ENCODE peak calls at places on chromosomes 5 and 9, in six cellular contexts. D is HepG2, J is sigmoid colon, T is tibial nerve, X is stomach, G is ovary. O is an unnamed sample.

GRCh38 chr5:174935854-174936474 is 211.6 kb downstream of the MSX2 start:
- DNase-seq in D (peak; percentile 37), J (peak; percentile 72), T (no peak), X (peak; percentile 51), G (no peak), O (no peak)

GRCh38 chr9:98712987-98713386 is 4.3 kb upstream of the GABBR2 start:
- DNase-seq in D (no peak), J (no peak), T (no peak), X (no peak), G (no peak), O (no peak)

GRCh38 chr5:79055017-79055416 is 14.5 kb downstream of the DMGDH start:
- DNase-seq in D (no peak), J (no peak), T (no peak), X (no peak), G (no peak), O (no peak)

GRCh38 chr9:109507421-109507838 is 9.3 kb upstream of the PTPN3 start:
- DNase-seq in D (peak; percentile 92), J (no peak), T (no peak), X (no peak), G (no peak), O (no peak)

GRCh38 chr5:134582281-134582680 is 50.3 kb downstream of the SAR1B start:
- DNase-seq in D (no peak), J (peak; percentile 33), T (no peak), X (no peak), G (no peak), O (peak; percentile 35)

GRCh38 chr9:116800885-116801284 is 113.8 kb downstream of the TRIM32 start:
- DNase-seq in D (no peak), J (no peak), T (no peak), X (no peak), G (no peak), O (no peak)

GRCh38 chr9:125428060-125428481 is 166.4 kb downstream of the GAPVD1 start:
- DNase-seq in D (no peak), J (no peak), T (no peak), X (peak; percentile 36), G (no peak), O (no peak)

GRCh38 chr9:87685871-87686519 is 39.9 kb upstream of the CTSL start:
- DNase-seq in D (no peak), J (no peak), T (no peak), X (no peak), G (no peak), O (peak; percentile 63)

GRCh38 chr9:77595426-77596051 is 52.6 kb downstream of the GNA14 start:
- DNase-seq in D (no peak), J (no peak), T (no peak), X (no peak), G (no peak), O (no peak)

GRCh38 chr5:4563400-4563799 is 576.7 kb upstream of the ADAMTS16 start:
- DNase-seq in D (no peak), J (no peak), T (no peak), X (no peak), G (no peak), O (no peak)

GRCh38 chr9:21684831-21685362 is 117.5 kb upstream of the MTAP start:
- DNase-seq in D (peak; percentile 57), J (no peak), T (no peak), X (peak; percentile 70), G (no peak), O (no peak)
- TF ChIP-seq EP300 in D (no peak), J (no peak), T (no peak), X (no peak), G (no peak), O (no peak)

GRCh38 chr9:35079426-35080341 is at the start of gene FANCG:
- DNase-seq in D (peak; percentile 86), J (peak; percentile 95), T (peak; percentile 69), X (peak; percentile 89), G (peak; percentile 85), O (peak; percentile 92)
- TF ChIP-seq EP300 in D (no peak), J (no peak), T (peak; percentile 37), X (no peak), G (no peak), O (no peak)

DNA sequence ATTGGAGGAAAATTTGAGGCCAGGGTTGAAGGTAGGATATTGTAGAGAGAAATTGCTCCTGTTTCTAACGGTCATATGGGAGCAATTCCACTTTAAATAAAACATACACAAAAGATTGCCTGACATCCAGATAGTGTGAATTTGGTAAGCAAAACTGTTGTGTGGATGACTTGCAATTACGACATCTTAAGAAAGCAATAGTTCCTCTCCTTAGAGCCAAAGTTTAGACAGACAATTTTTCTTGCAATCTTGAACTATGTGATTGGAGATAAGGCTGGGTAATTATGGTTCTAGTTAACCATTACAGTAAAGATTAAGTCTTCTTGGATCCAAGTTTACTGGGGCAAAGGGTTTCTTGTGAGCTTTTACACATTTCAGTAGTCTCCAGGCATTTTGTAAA is 1080.6 kb upstream of the CDH6 start:
- DNase-seq in D (no peak), J (no peak), T (no peak), X (no peak), G (no peak), O (no peak)
- TF ChIP-seq EP300 in D (no peak), J (no peak), T (no peak), X (no peak), G (no peak), O (no peak)

GRCh38 chr5:109045710-109046109 is 298.0 kb downstream of the FER start:
- DNase-seq in D (no peak), J (no peak), T (no peak), X (no peak), G (no peak), O (no peak)
- TF ChIP-seq EP300 in D (no peak), J (no peak), T (no peak), X (no peak), G (no peak), O (no peak)

GRCh38 chr5:67206381-67207328 is 10.1 kb upstream of the CD180 start:
- DNase-seq in D (peak; percentile 53), J (peak; percentile 19), T (no peak), X (peak; percentile 72), G (no peak), O (no peak)
- TF ChIP-seq EP300 in D (peak; percentile 13), J (no peak), T (peak; percentile 15), X (no peak), G (no peak), O (no peak)

GRCh38 chr5:131396015-131396414 is 132.2 kb downstream of the CDC42SE2 start:
- DNase-seq in D (no peak), J (no peak), T (no peak), X (no peak), G (no peak), O (no peak)
- TF ChIP-seq EP300 in D (no peak), J (no peak), T (no peak), X (no peak), G (no peak), O (no peak)

DNA sequence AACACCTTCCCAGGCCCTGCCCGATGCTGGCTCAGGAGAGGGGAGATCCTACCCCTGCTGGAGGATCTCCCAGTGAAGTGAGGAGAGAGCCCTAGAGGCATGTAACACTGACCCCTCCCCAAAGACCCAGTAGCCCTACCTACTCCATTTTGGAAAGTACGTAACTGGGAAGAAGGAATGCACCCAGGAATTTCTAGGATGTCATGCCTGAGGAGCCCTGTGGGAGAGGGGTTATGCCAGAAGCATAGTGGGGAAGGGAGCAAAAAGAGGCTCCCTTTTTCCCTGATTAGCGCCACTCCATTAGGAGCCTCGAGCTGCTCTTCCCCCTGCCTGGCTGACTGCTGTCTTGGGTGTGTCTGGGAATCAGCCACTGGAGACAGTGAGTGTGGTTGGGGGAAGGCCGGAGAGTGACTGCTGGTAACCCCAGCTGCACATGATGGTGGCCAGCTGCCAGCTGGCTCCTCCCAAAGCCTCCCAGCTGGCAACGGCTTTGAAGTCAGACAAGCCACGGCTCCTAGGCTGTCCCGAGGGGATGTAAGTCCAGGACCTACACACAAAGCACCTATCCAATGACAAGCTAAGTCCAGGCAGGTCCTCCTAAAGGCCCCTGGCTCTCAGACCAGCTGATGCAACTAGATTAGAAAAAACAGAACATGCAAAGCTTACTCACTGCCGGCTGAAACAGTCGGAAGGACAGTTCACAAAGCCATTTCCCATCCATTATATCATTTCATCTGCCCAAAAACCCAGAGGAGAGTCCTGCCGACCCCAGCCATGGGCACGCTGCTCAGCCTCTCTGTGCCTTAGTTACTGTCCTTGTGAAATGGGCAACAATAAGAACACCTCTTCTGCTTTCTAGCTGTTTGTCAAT is 136.5 kb upstream of the ABCA1 start:
- DNase-seq in D (peak; percentile 96), J (peak; percentile 99), T (peak; percentile 88), X (peak; percentile 91), G (peak; percentile 89), O (peak; percentile 93)
- TF ChIP-seq EP300 in D (peak; percentile 60), J (peak; percentile 68), T (peak; percentile 61), X (peak; percentile 10), G (no peak), O (no peak)

O was measured in suprapubic skin.